ENCODE peak calls at places on chromosome 1, in nine cellular contexts. G is gastrocnemius medialis, P is AG09309, Q is AG04449, W is body of pancreas, A is foreskin fibroblast, S is adrenal gland, N is pancreas, Z is GM23338. H is an unnamed sample.

GRCh38 chr1:16478091-16478490 is 36.0 kb downstream of the RNU1-1 start:
- DNase-seq in P (no peak), Z (no peak), Q (no peak), A (no peak), G (no peak), S (no peak), N (peak), W (no peak), H (no peak)

GRCh38 chr1:168361252-168361651 is 80.6 kb downstream of the TBX19 start:
- DNase-seq in W (no peak), G (no peak), Q (no peak), N (no peak), Z (no peak), A (no peak), S (no peak), P (no peak), H (no peak)

GRCh38 chr1:103561612-103562395 is 9.6 kb upstream of the AMY2B start:
- DNase-seq in P (peak), S (no peak), Z (no peak), A (peak), W (no peak), N (no peak), Q (no peak), G (no peak), H (peak)

GRCh38 chr1:43488165-43488564 is 34.4 kb upstream of the HYI start:
- DNase-seq in S (no peak), Z (no peak), Q (no peak), W (no peak), P (no peak), A (no peak), G (no peak), N (no peak), H (no peak)

GRCh38 chr1:157044326-157044725 is 1.2 kb downstream of the ARHGEF11 start:
- DNase-seq in W (no peak), N (no peak), A (no peak), G (no peak), P (no peak), S (no peak), Z (peak), Q (no peak), H (no peak)

GRCh38 chr1:183456826-183457225 is 15.5 kb upstream of the SMG7 start:
- DNase-seq in A (no peak), G (no peak), Z (no peak), P (no peak), S (no peak), Q (no peak), W (no peak), N (no peak), H (no peak)

GRCh38 chr1:34283142-34283541 is 106.4 kb downstream of the C1orf94 start:
- DNase-seq in Q (no peak), Z (no peak), P (no peak), S (no peak), N (no peak), A (no peak), W (no peak), G (no peak), H (no peak)

GRCh38 chr1:214396319-214396718 is 115.4 kb downstream of the SMYD2 start:
- DNase-seq in P (no peak), N (no peak), G (no peak), S (no peak), A (no peak), Q (no peak), W (no peak), Z (no peak), H (no peak)

GRCh38 chr1:181021811-181022434 is 747 bp downstream of the STX6 start:
- DNase-seq in A (peak), S (peak), Z (peak), G (peak), Q (no peak), P (no peak), N (peak), W (peak), H (no peak)

GRCh38 chr1:206021796-206022365 is 1.8 kb downstream of the CTSE start:
- DNase-seq in P (no peak), W (no peak), A (peak), G (no peak), N (no peak), S (no peak), Q (no peak), Z (no peak), H (no peak)

GRCh38 chr1:172117800-172118199 is 276.5 kb downstream of the DNM3 start:
- DNase-seq in A (no peak), W (no peak), Q (no peak), G (no peak), P (no peak), Z (no peak), S (no peak), N (no peak), H (peak)

GRCh38 chr1:218803351-218803997 is 370.2 kb upstream of the LYPLAL1 start:
- DNase-seq in Q (no peak), A (no peak), W (no peak), P (no peak), G (no peak), Z (no peak), N (no peak), S (no peak), H (no peak)

GRCh38 chr1:246012271-246012854 is 494.7 kb downstream of the SMYD3 start:
- DNase-seq in Q (no peak), W (no peak), P (peak), N (no peak), A (peak), Z (peak), G (no peak), S (no peak), H (no peak)

GRCh38 chr1:22925111-22925510 is 47.6 kb downstream of the LACTBL1 start:
- DNase-seq in P (no peak), G (no peak), A (peak), S (no peak), N (peak), Q (no peak), Z (no peak), W (no peak), H (no peak)

GRCh38 chr1:163974120-163974519 is 584.9 kb upstream of the PBX1 start:
- DNase-seq in W (no peak), S (no peak), A (peak), Q (no peak), P (no peak), N (no peak), G (no peak), Z (no peak), H (no peak)

GRCh38 chr1:147762233-147763024 is 2.0 kb upstream of the GJA5 start:
- DNase-seq in P (no peak), G (no peak), Z (no peak), W (no peak), A (no peak), S (no peak), N (no peak), Q (no peak), H (peak)

GRCh38 chr1:32997381-32997891 is 32.8 kb upstream of the RNF19B start:
- DNase-seq in W (no peak), P (peak), Q (peak), N (no peak), Z (no peak), G (no peak), S (peak), A (peak), H (no peak)

DNA sequence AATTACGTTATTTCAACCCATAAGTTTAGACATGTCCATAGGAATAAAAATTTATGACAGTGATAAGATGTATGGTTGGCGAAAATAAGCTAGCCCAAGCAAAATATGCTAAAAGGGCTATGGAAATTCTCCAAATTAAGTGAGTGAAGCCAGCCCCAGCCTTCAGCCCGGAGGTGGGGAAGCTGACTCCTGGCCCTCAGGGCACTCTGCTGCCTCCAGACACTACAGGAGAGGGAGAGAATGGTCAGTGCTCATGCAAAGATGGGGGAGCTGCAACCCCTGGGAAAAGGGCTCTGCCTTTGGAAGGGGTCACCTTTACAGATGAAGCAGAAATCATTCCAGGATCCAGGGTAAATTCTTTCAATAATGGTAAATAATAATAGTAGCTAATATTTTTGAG is 156.1 kb upstream of the CTTNBP2NL start:
- DNase-seq in G (no peak), Q (no peak), Z (peak), S (no peak), A (no peak), N (no peak), P (no peak), W (no peak), H (no peak)
- TF ChIP-seq CTCF in G (no peak), Q (no peak), Z (no peak), S (no peak), A (no peak), N (no peak), P (no peak), W (no peak), H (no peak)

GRCh38 chr1:90725341-90725960 is 8.3 kb upstream of the BARHL2 start:
- DNase-seq in S (no peak), Z (peak), N (no peak), W (no peak), A (peak), Q (no peak), P (no peak), G (no peak), H (no peak)
- H3K4me3 ChIP-seq in S (no peak), Z (peak), N (peak), W (no peak), A (no peak), Q (peak), P (peak), G (peak), H (no peak)

GRCh38 chr1:225549821-225550220 is 103.1 kb downstream of the ENAH start:
- DNase-seq in A (no peak), Q (no peak), W (no peak), P (no peak), G (no peak), N (no peak), Z (no peak), S (no peak), H (no peak)

GRCh38 chr1:225556694-225557093 is 96.2 kb downstream of the ENAH start:
- DNase-seq in G (no peak), Q (no peak), Z (no peak), A (no peak), W (no peak), N (no peak), S (no peak), P (no peak), H (no peak)

GRCh38 chr1:225559902-225560301 is 93.0 kb downstream of the ENAH start:
- DNase-seq in Z (no peak), G (no peak), W (no peak), A (no peak), N (no peak), S (no peak), Q (no peak), P (no peak), H (no peak)

GRCh38 chr1:225555821-225556220 is 97.1 kb downstream of the ENAH start:
- DNase-seq in Z (no peak), W (no peak), P (no peak), Q (no peak), A (no peak), G (no peak), S (no peak), N (no peak), H (no peak)

DNA sequence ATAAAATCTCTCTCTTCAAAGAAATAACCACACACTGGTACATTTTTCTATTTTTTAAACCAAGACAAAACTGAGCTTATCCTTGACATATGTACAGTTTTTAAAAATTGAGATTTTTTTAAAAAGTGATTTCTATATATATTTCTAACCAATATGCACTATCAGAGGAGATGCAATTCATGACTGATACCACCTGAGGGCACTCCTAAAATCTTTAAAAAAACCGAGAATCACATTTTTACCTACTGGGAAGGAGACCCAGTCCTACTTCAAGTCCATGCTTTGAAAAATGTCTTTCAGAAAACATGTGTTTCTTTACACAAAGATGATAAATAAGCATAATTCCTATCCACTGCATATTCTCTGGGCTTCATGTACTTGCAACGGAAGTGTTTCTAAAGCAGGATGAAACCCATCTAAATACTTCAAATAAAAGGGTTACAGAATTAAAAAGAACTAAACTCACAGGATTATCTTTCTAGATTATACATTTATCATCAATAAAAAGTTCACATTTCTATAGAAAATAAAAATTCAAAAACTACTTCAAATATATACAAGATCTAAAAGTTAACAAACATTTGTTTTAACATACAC is 98.6 kb downstream of the ENAH start:
- DNase-seq in Q (no peak), G (no peak), N (no peak), Z (peak), P (peak), A (peak), W (no peak), S (no peak), H (no peak)
- TF ChIP-seq CTCF in Q (peak), G (peak), N (peak), Z (no peak), P (peak), A (peak), W (peak), S (peak), H (peak)

GRCh38 chr1:1833916-1834325 is 55.7 kb upstream of the NADK start:
- DNase-seq in Z (no peak), S (peak), Q (no peak), P (no peak), W (no peak), G (no peak), A (peak), N (peak), H (no peak)
- H3K4me3 ChIP-seq in Z (no peak), S (no peak), Q (no peak), P (no peak), W (no peak), G (no peak), A (no peak), N (no peak), H (no peak)

GRCh38 chr1:199287632-199288031 is 648.8 kb downstream of the PTPRC start:
- DNase-seq in Z (no peak), A (peak), G (no peak), S (no peak), W (no peak), N (no peak), Q (no peak), P (no peak), H (no peak)
- TF ChIP-seq CTCF in Z (no peak), A (no peak), G (no peak), S (no peak), W (no peak), N (no peak), Q (no peak), P (no peak), H (no peak)

GRCh38 chr1:31715097-31715872 is 11.5 kb upstream of the COL16A1 start:
- DNase-seq in P (peak), A (peak), N (peak), Q (no peak), W (peak), S (peak), Z (peak), G (peak), H (no peak)
- H3K4me3 ChIP-seq in P (peak), A (peak), N (peak), Q (peak), W (no peak), S (no peak), Z (peak), G (peak), H (no peak)

DNA sequence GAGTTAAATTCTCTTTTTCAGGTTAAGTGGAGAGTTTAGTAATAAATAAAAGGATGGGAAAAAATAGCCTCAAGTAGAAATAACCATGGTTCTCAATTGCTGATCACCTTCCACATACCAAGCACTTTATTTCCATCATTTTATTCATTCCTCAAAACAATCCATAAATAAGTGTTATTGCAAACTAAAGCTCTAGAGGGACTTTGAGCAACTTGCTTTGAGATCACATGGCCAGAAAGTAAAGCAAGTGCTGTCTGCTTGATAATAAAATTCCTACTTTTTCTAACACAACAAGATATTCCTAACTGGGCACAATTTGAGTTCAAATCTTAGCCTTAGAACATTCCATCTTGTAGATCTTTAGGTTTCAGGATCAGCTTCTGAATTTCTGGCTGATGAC is 97.1 kb upstream of the C1orf87 start:
- DNase-seq in A (no peak), Q (no peak), Z (no peak), N (no peak), W (no peak), G (no peak), S (no peak), P (no peak), H (no peak)
- TF ChIP-seq CTCF in A (no peak), Q (no peak), Z (no peak), N (no peak), W (no peak), G (no peak), S (no peak), P (no peak), H (no peak)

DNA sequence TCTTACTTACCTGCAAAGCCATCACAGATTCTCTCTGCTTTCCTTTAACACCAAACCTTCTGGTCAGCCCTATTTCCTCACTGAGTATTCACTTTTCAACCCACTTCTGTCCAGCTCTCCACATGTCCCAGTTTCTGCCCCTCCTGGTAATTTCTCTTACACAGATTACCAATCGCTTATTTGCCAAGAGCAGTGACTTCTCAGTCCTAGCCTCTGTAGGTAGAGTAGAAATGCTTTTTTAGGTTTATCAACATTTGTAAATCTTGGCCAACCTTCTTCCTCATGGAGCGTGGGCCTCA is 33.6 kb upstream of the LRRC8C start:
- DNase-seq in G (no peak), Q (no peak), Z (no peak), N (no peak), W (no peak), S (no peak), A (no peak), P (no peak), H (no peak)
- H3K4me3 ChIP-seq in G (no peak), Q (no peak), Z (peak), N (no peak), W (no peak), S (no peak), A (no peak), P (no peak), H (no peak)

DNA sequence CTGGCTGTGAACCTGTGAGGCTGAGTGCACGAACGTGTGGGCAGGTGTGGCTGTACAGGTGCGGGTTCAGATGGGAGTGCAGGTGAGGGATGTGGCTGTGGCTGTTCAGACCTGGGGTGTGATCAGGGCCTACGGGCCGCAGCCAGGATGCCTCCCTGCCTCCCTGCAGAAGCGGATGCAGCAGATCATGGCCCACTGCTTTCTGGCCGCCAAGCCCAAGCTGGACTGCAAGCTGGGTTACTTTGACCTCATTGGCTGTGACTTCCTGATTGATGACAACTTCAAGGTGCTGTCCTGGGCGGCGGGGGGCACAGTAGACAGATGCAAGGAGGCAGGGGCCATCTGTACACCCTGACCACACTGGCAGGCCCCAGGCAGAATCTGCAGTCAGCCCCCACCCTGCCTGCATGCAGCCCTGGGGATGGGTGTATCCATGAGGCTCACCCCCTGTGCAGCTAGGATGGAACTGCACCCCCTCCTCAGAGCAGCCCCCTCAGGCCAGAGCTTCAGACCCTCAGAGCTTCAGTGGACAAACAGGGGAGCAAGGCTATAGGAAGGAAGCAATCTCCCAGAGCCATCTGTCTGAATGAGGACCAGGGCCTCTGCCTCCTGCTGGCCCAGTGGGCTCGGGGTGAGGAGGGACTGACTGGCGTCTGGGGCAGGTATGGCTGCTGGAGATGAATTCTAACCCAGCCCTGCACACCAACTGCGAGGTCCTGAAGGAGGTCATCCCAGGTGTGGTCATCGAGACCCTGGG is 9.8 kb downstream of the TNFRSF18 start:
- DNase-seq in P (no peak), W (no peak), G (no peak), A (no peak), N (no peak), Q (no peak), S (no peak), Z (peak), H (no peak)
- TF ChIP-seq CTCF in P (no peak), W (no peak), G (no peak), A (no peak), N (no peak), Q (no peak), S (no peak), Z (no peak), H (no peak)